ENCODE peak calls at places on chromosomes 5 and 9, in six cellular contexts. W, Y, M, K, C and U are unnamed samples.

GRCh38 chr5:97388794-97389193 is 205.7 kb upstream of the RIOK2 start:
- DNase-seq in W (no peak), Y (no peak), M (no peak), K (no peak), C (no peak), U (no peak)

GRCh38 chr5:149464796-149465489 is 85.9 kb upstream of the IL17B start:
- DNase-seq in W (no peak), Y (peak; percentile 68), M (peak; percentile 84), K (no peak), C (peak; percentile 16), U (peak; percentile 87)

GRCh38 chr9:109010676-109011655 is 2.3 kb downstream of the CTNNAL1 start:
- DNase-seq in W (peak; percentile 19), Y (peak; percentile 52), M (no peak), K (no peak), C (no peak), U (no peak)

GRCh38 chr9:532707-533106 is 308.8 kb upstream of the DMRT1 start:
- DNase-seq in W (no peak), Y (no peak), M (no peak), K (no peak), C (peak; percentile 77), U (no peak)

GRCh38 chr9:123679330-123679987 is 250.5 kb downstream of the DENND1A start:
- DNase-seq in W (peak; percentile 1), Y (no peak), M (no peak), K (no peak), C (no peak), U (no peak)

GRCh38 chr5:113050606-113051391 is 74.2 kb downstream of the DCP2 start:
- DNase-seq in W (no peak), Y (peak; percentile 49), M (no peak), K (no peak), C (no peak), U (no peak)

GRCh38 chr5:10719965-10720364 is 41.1 kb downstream of the DAP start:
- DNase-seq in W (no peak), Y (no peak), M (no peak), K (no peak), C (no peak), U (no peak)

GRCh38 chr9:109974143-109974917 is 194.3 kb downstream of the PALM2AKAP2 start:
- DNase-seq in W (peak; percentile 1), Y (no peak), M (no peak), K (no peak), C (no peak), U (no peak)

GRCh38 chr9:1273859-1274258 is 223.7 kb downstream of the DMRT2 start:
- DNase-seq in W (no peak), Y (no peak), M (no peak), K (no peak), C (no peak), U (no peak)

GRCh38 chr9:76688471-76689238 is 75.6 kb upstream of the PCA3 start:
- DNase-seq in W (no peak), Y (no peak), M (no peak), K (no peak), C (no peak), U (no peak)

GRCh38 chr5:98428806-98429205 is 344.7 kb upstream of the RGMB start:
- DNase-seq in W (no peak), Y (no peak), M (no peak), K (no peak), C (peak; percentile 8), U (no peak)

GRCh38 chr5:7876867-7877266 is 7.9 kb downstream of the MTRR start:
- DNase-seq in W (no peak), Y (no peak), M (no peak), K (no peak), C (no peak), U (no peak)

GRCh38 chr9:91417602-91418218 is 5.9 kb downstream of the NFIL3 start:
- DNase-seq in W (no peak), Y (no peak), M (no peak), K (no peak), C (no peak), U (no peak)

GRCh38 chr9:95752129-95752731 is 123.3 kb upstream of the ERCC6L2 start:
- DNase-seq in W (no peak), Y (no peak), M (no peak), K (no peak), C (no peak), U (peak; percentile 62)

GRCh38 chr9:99319048-99319447 is 97.0 kb downstream of the SEC61B start:
- DNase-seq in W (no peak), Y (no peak), M (no peak), K (no peak), C (no peak), U (no peak)

GRCh38 chr5:74594172-74595040 is 46.1 kb downstream of the ENC1 start:
- DNase-seq in W (no peak), Y (no peak), M (no peak), K (no peak), C (no peak), U (no peak)

GRCh38 chr9:121675969-121676822 is 24.8 kb downstream of the DAB2IP start:
- DNase-seq in W (no peak), Y (no peak), M (no peak), K (no peak), C (peak; percentile 26), U (no peak)

GRCh38 chr5:151770383-151771258 is 1.1 kb upstream of the G3BP1 start:
- DNase-seq in W (no peak), Y (peak; percentile 81), M (peak; percentile 93), K (peak; percentile 68), C (peak; percentile 75), U (peak; percentile 87)

GRCh38 chr5:73663860-73664240 is 37.9 kb downstream of the ARHGEF28 start:
- DNase-seq in W (no peak), Y (no peak), M (no peak), K (no peak), C (peak; percentile 43), U (no peak)

GRCh38 chr9:83505282-83505681 is 32.9 kb downstream of the FRMD3 start:
- DNase-seq in W (no peak), Y (no peak), M (no peak), K (no peak), C (no peak), U (no peak)

GRCh38 chr5:151202381-151203139 is 21.3 kb downstream of the CCDC69 start:
- DNase-seq in W (peak; percentile 38), Y (no peak), M (no peak), K (no peak), C (no peak), U (no peak)

GRCh38 chr5:155140646-155141045 is 127.1 kb downstream of the KIF4B start:
- DNase-seq in W (no peak), Y (no peak), M (no peak), K (no peak), C (no peak), U (no peak)

GRCh38 chr9:121598167-121599000 is 53.0 kb upstream of the DAB2IP start:
- DNase-seq in W (no peak), Y (peak; percentile 89), M (peak; percentile 95), K (peak; percentile 91), C (peak; percentile 86), U (peak; percentile 79)

GRCh38 chr5:38854907-38855306 is 9.1 kb downstream of the OSMR start:
- DNase-seq in W (no peak), Y (no peak), M (no peak), K (no peak), C (no peak), U (no peak)

GRCh38 chr9:73441890-73442818 is 290.5 kb downstream of the ANXA1 start:
- DNase-seq in W (no peak), Y (no peak), M (no peak), K (no peak), C (no peak), U (no peak)

GRCh38 chr5:88281322-88281721 is 12.7 kb upstream of the TMEM161B start:
- DNase-seq in W (no peak), Y (no peak), M (no peak), K (no peak), C (no peak), U (no peak)

GRCh38 chr9:37251452-37251851 is 131.1 kb downstream of the ZCCHC7 start:
- DNase-seq in W (no peak), Y (no peak), M (no peak), K (no peak), C (no peak), U (no peak)

GRCh38 chr9:136779808-136780207 is 11.3 kb upstream of the TMEM141 start:
- DNase-seq in W (no peak), Y (no peak), M (no peak), K (no peak), C (no peak), U (no peak)

GRCh38 chr9:114854736-114855355 is 49.0 kb upstream of the TNFSF15 start:
- DNase-seq in W (no peak), Y (no peak), M (no peak), K (no peak), C (no peak), U (no peak)

GRCh38 chr9:114856942-114857315 is 51.1 kb upstream of the TNFSF15 start:
- DNase-seq in W (no peak), Y (no peak), M (no peak), K (no peak), C (no peak), U (no peak)

GRCh38 chr9:114853071-114853865 is 47.4 kb upstream of the TNFSF15 start:
- DNase-seq in W (no peak), Y (no peak), M (no peak), K (no peak), C (no peak), U (no peak)

GRCh38 chr9:114855488-114855887 is 49.6 kb upstream of the TNFSF15 start:
- DNase-seq in W (no peak), Y (no peak), M (no peak), K (no peak), C (no peak), U (no peak)

GRCh38 chr9:114856210-114856941 is 50.5 kb upstream of the TNFSF15 start:
- DNase-seq in W (no peak), Y (no peak), M (peak; percentile 72), K (no peak), C (no peak), U (no peak)
- H3K27ac ChIP-seq in W (no peak overlapping the region), Y (peak overlapping the region; percentile 80), M (no peak overlapping the region), K (peak overlapping the region; percentile 19), C (no peak overlapping the region), U (peak overlapping the region; percentile 64)

GRCh38 chr9:89661391-89661949 is 56.7 kb downstream of the GADD45G start:
- DNase-seq in W (no peak), Y (no peak), M (peak; percentile 64), K (no peak), C (peak; percentile 52), U (peak; percentile 68)
- H3K27ac ChIP-seq in W (no peak overlapping the region), Y (peak overlapping the region; percentile 82), M (peak overlapping the region; percentile 75), K (peak overlapping the region; percentile 81), C (peak overlapping the region; percentile 85), U (peak overlapping the region; percentile 88)

GRCh38 chr5:93421987-93422391 is 159.0 kb downstream of the NR2F1-AS1 start:
- DNase-seq in W (no peak), Y (no peak), M (no peak), K (no peak), C (no peak), U (no peak)
- H3K27ac ChIP-seq in W (no peak overlapping the region), Y (no peak overlapping the region), M (no peak overlapping the region), K (peak overlapping the region; percentile 12), C (no peak overlapping the region), U (no peak overlapping the region)

DNA sequence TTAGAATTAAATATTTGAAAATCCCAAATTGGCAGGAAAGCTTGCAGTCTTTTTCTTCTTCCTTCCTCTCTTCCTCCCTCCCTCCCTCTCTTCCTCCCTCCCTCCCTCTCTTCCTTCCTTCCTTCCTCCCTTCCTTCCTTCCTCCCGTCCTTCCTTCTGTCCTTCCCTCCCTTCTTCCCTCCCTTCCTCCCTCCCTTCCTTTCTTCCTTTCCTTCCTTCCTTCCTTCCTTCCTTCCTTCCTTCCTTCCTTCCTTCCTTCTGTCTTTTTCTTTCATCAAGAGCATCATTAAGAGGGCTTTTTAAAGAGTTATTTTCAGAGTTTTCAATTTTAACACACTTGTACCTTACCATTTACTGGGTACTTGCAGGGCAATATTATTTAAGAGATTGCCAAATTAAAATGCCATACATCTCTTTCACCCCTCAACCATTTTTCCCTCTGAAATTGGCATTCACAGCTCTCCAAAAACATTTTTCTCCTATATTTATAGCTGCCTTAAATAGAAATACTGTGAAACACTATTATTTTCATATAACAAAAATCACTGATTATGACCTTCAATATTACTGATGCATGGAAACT is 99.2 kb upstream of the C6 start:
- DNase-seq in W (no peak), Y (no peak), M (no peak), K (no peak), C (no peak), U (no peak)
- H3K27ac ChIP-seq in W (no peak overlapping the region), Y (no peak overlapping the region), M (no peak overlapping the region), K (no peak overlapping the region), C (no peak overlapping the region), U (no peak overlapping the region)